ENCODE peak calls at places on chromosome 19, in six cellular contexts. B is cardiac muscle cell, P is nephron progenitor cell, G is GM23248, A is heart right ventricle, X is neural crest cell. S is an unnamed sample.

GRCh38 chr19:30692517-30692870 is 320.3 kb downstream of the ZNF536 start:
- DNase-seq in B (peak; percentile 4), X (no peak), A (no peak), G (peak; percentile 60), P (no peak), S (no peak)

GRCh38 chr19:11530432-11530831 is 1.5 kb upstream of the ECSIT start:
- DNase-seq in X (peak; percentile 29), G (peak; percentile 81), P (peak; percentile 39), B (peak; percentile 90), A (peak; percentile 78), S (peak; percentile 72)

GRCh38 chr19:58228584-58229254 is at the start of gene ZNF544:
- DNase-seq in G (peak; percentile 91), X (peak; percentile 68), A (peak; percentile 75), B (peak; percentile 78), P (peak; percentile 71), S (peak; percentile 50)

GRCh38 chr19:45311640-45312039 is 11.0 kb downstream of the CKM start:
- DNase-seq in X (no peak), A (no peak), B (no peak), P (no peak), G (no peak), S (no peak)

GRCh38 chr19:19471682-19472081 is 43.7 kb downstream of the TSSK6 start:
- DNase-seq in G (no peak), P (no peak), A (no peak), B (no peak), X (no peak), S (no peak)

GRCh38 chr19:19552811-19553210 is 14.7 kb downstream of the CILP2 start:
- DNase-seq in A (no peak), G (peak; percentile 55), B (peak; percentile 50), P (peak; percentile 71), X (peak; percentile 63), S (no peak)

GRCh38 chr19:57192064-57192395 is 730 bp downstream of the ZNF264 start:
- DNase-seq in G (peak; percentile 44), P (peak; percentile 3), A (no peak), X (no peak), B (peak; percentile 9), S (no peak)

GRCh38 chr19:47438793-47439220 is 19.5 kb upstream of the MEIS3 start:
- DNase-seq in A (no peak), X (no peak), P (peak; percentile 33), B (no peak), G (peak; percentile 20), S (no peak)

GRCh38 chr19:35266904-35267817 is 1.6 kb upstream of the USF2 start:
- DNase-seq in B (no peak), P (peak; percentile 57), X (peak; percentile 34), G (peak; percentile 68), A (peak; percentile 50), S (no peak)

GRCh38 chr19:9885077-9885552 is 50.0 kb downstream of the PIN1 start:
- DNase-seq in P (no peak), G (peak; percentile 73), X (no peak), B (peak; percentile 74), A (peak; percentile 40), S (no peak)

GRCh38 chr19:14021474-14021873 is 6.5 kb upstream of the RLN3 start:
- DNase-seq in B (no peak), P (peak; percentile 31), A (no peak), G (no peak), X (no peak), S (no peak)

GRCh38 chr19:51903192-51903591 is 1.6 kb downstream of the ZNF649 start:
- DNase-seq in G (no peak), B (no peak), X (no peak), A (no peak), P (no peak), S (no peak)

GRCh38 chr19:6069268-6069771 is 41.0 kb downstream of the RFX2 start:
- DNase-seq in P (no peak), X (no peak), G (no peak), A (no peak), B (no peak), S (no peak)

GRCh38 chr19:16366433-16367268 is 42.0 kb downstream of the KLF2 start:
- DNase-seq in A (no peak), P (no peak), G (no peak), X (no peak), B (no peak), S (no peak)

GRCh38 chr19:1206733-1207301 is 1.2 kb downstream of the STK11 start:
- DNase-seq in A (no peak), X (no peak), P (no peak), G (peak; percentile 41), B (no peak), S (no peak)